ENCODE peak calls at places on chromosomes 11 and 22, in ten cellular contexts. D, W, Y, Q, H, I, S, K, B and U are unnamed samples.

GRCh38 chr11:88344869-88345268 is 7.3 kb upstream of the CTSC start:
- DNase-seq in Y (no peak), Q (no peak), W (no peak), B (no peak), K (no peak), D (no peak), H (no peak), I (no peak), S (no peak), U (no peak)

GRCh38 chr11:17428930-17429329 is 40.5 kb upstream of the KCNJ11 start:
- DNase-seq in W (no peak), H (no peak), I (no peak), B (no peak), K (no peak), D (no peak), Y (no peak), Q (no peak), S (no peak), U (no peak)

GRCh38 chr11:67266424-67267187 is at the start of gene GRK2:
- DNase-seq in W (no peak), S (peak), B (no peak), I (peak), D (no peak), H (no peak), Y (peak), K (no peak), Q (peak), U (peak)

GRCh38 chr11:7648264-7648663 is 25.0 kb downstream of the CYB5R2 start:
- DNase-seq in H (no peak), K (no peak), D (no peak), W (no peak), Y (no peak), B (no peak), I (no peak), S (no peak), Q (no peak), U (no peak)

GRCh38 chr11:117750916-117751773 is 45.9 kb downstream of the DSCAML1 start:
- DNase-seq in Q (no peak), Y (no peak), W (no peak), H (no peak), B (no peak), I (peak), S (no peak), K (no peak), D (no peak), U (no peak)

GRCh38 chr22:20044495-20045151 is 23.7 kb downstream of the TANGO2 start:
- DNase-seq in I (no peak), W (no peak), S (no peak), Q (no peak), H (no peak), Y (no peak), D (no peak), B (no peak), K (no peak), U (no peak)

GRCh38 chr22:32700186-32700882 is 101.2 kb upstream of the TIMP3 start:
- DNase-seq in D (no peak), Y (no peak), H (no peak), Q (no peak), W (no peak), B (no peak), S (no peak), K (peak), I (no peak), U (peak)

GRCh38 chr11:22703561-22703960 is 37.1 kb downstream of the GAS2 start:
- DNase-seq in S (no peak), B (no peak), D (no peak), K (no peak), Q (no peak), I (no peak), Y (no peak), W (no peak), H (no peak), U (no peak)

GRCh38 chr11:13278620-13279486 is 1.3 kb downstream of the BMAL1 start:
- DNase-seq in B (no peak), Y (no peak), H (peak), W (no peak), S (no peak), D (no peak), Q (peak), K (no peak), I (peak), U (no peak)

GRCh38 chr11:78630561-78631303 is 56.1 kb upstream of the NARS2 start:
- DNase-seq in K (no peak), Q (no peak), Y (no peak), B (no peak), I (no peak), H (no peak), S (no peak), W (no peak), D (no peak), U (no peak)

GRCh38 chr11:112963368-112963955 is 2.2 kb downstream of the NCAM1 start:
- DNase-seq in Y (peak), W (no peak), H (no peak), I (no peak), D (no peak), Q (no peak), B (no peak), S (no peak), K (no peak), U (no peak)

DNA sequence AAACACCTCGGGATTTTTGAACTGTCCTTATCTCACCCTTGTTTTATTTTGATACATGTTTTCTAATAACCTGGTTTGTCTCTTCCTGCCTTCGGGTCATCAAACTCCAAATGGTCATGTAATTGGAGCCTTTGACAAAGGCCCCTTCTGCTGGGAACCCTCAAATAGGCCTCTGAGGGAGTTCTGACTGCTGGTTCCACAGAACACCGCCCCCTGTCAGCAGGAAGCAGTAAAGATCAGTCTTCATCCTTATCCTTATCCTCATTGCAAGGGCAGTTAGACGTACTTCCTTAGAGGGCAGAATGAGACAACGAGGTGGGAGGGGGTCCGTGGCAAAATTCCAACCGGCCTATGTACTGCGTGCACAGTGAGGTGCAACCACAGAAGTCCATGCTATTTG is 12.1 kb downstream of the TRIM51 start:
- DNase-seq in K (peak), Y (no peak), B (no peak), W (no peak), Q (no peak), D (no peak), H (no peak), S (no peak), I (no peak), U (no peak)
- TF ChIP-seq CTCF in K (no peak), Y (no peak), B (no peak), W (no peak), Q (no peak), D (no peak), H (no peak), S (no peak), I (no peak), U (no peak)

GRCh38 chr22:23521442-23522113 is 58.5 kb downstream of the IGLL1 start:
- DNase-seq in Y (peak), I (peak), S (peak), W (peak), Q (peak), H (peak), B (peak), K (peak), D (peak), U (peak)
- H3K4me3 ChIP-seq in Y (peak), I (peak), S (peak), W (peak), Q (peak), H (peak), B (peak), K (peak), D (peak), U (peak)

GRCh38 chr22:40818747-40819662 is at the start of gene SLC25A17:
- DNase-seq in K (peak), Y (peak), W (peak), D (peak), H (peak), I (peak), B (peak), Q (peak), S (peak), U (peak)
- TF ChIP-seq POLR2A in K (no peak), Y (no peak), W (peak), D (no peak), H (peak), I (no peak), B (peak), Q (peak), S (no peak), U (no peak)

GRCh38 chr11:763073-763463 is 14.2 kb downstream of the GATD1 start:
- DNase-seq in Q (no peak), B (no peak), K (no peak), Y (no peak), W (peak), S (peak), D (no peak), I (no peak), H (peak), U (no peak)

GRCh38 chr11:764322-765024 is 12.8 kb downstream of the GATD1 start:
- DNase-seq in H (no peak), W (no peak), I (no peak), Q (no peak), K (no peak), D (no peak), S (no peak), Y (no peak), B (no peak), U (no peak)

GRCh38 chr11:763549-764321 is 13.6 kb downstream of the GATD1 start:
- DNase-seq in D (no peak), B (no peak), K (no peak), I (peak), H (no peak), Q (no peak), Y (no peak), W (no peak), S (no peak), U (no peak)

GRCh38 chr11:761526-762108 is 14.4 kb downstream of the TALDO1 start:
- DNase-seq in S (no peak), K (no peak), D (no peak), W (no peak), H (no peak), Q (no peak), B (no peak), Y (no peak), I (no peak), U (no peak)

GRCh38 chr11:762421-763072 is 14.7 kb downstream of the GATD1 start:
- DNase-seq in Y (no peak), Q (peak), I (peak), W (peak), H (peak), D (no peak), B (no peak), K (no peak), S (peak), U (no peak)
- TF ChIP-seq CTCF in Y (no peak), Q (peak), I (no peak), W (peak), H (peak), D (no peak), B (peak), K (no peak), S (no peak), U (no peak)

DNA sequence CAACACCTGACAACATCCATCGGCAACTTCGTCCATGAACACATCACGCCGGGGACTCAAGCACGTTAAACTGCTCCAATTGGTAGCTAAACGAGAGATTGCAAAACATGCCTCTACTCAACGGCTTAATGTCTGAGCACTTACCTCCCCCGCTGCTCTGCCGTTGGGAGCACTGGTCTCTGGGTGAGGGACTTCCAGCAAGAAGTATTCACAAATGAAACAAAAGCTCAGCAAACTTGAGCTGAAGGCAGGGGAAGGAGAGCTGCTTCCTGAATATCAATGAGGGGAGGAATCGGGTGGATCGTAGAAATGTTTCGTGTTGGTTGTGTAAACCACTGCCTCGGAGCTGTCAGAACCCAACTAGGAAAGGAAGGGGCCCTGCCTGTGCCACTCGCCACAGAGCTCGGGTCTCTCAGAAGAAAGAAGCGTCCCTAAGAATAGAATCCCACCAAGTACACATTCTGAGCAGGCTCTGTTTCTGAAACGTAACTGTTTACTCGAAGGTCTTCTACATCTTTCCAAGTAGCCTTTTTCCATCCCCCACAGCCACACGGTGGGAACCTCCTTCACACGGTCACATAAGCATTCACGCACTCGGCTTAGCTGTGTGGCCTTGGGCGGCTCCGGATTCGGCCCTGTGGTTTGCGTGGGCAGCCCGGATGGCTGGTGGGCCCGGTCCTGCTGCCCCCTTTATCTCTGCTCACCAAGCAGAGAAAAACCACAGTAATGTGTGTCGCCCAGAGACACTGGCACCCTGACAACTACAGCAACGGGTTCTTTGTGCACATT is at the start of gene MLC1:
- DNase-seq in I (peak), D (no peak), S (no peak), H (no peak), Q (no peak), Y (no peak), K (no peak), B (no peak), W (peak), U (no peak)
- H3K4me3 ChIP-seq in I (no peak), D (no peak), S (no peak), H (no peak), Q (no peak), Y (no peak), K (no peak), B (no peak), W (peak), U (no peak)

GRCh38 chr11:417652-418342 is 3.0 kb upstream of the SIGIRR start:
- DNase-seq in Y (no peak), K (no peak), B (no peak), D (no peak), I (peak), W (no peak), S (no peak), Q (no peak), H (peak), U (no peak)

GRCh38 chr11:414333-414857 is 404 bp downstream of the SIGIRR start:
- DNase-seq in Y (no peak), K (no peak), Q (no peak), W (no peak), B (no peak), H (no peak), I (peak), D (no peak), S (no peak), U (no peak)

GRCh38 chr11:416757-417621 is 2.2 kb upstream of the SIGIRR start:
- DNase-seq in Q (no peak), K (no peak), I (peak), D (no peak), H (peak), Y (no peak), B (peak), W (no peak), S (peak), U (no peak)

GRCh38 chr11:415640-416041 is 842 bp upstream of the SIGIRR start:
- DNase-seq in D (no peak), Y (no peak), W (no peak), H (peak), B (no peak), S (no peak), K (no peak), I (peak), Q (no peak), U (no peak)

DNA sequence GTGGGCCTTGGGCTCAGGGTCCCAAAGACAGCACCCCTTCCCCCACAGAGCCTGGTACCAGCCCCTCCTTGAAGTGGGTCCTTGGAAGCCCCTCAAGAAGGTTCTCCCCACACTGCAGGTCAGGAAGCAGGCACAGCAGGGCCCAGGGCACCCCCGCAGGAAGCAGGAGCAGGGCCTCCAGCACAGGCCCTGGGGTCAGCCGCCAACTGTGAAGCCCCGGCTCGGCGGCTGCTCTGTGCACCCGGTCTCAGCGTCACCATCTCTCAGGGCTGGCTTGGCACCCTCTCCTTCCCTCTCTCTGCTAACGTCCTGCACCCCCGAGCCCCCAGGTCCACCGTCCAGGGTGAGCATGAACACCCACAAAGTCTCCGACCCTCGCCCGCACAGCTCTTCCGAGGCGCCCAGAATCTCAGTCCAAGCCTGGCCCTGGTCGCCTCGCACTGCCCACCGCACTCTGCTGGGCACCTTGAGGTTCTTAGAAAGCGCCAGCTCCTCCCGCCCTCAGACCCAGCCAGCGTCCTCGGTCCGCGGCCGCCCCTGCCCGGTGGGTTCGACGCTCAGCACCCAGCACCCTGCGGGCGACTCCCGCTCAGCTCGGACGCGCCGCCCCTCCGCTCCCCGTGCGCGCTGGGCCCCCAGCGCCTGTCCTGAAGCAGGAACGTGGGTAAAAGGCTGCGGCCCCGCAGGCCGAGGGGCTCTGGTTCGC is 1.4 kb upstream of the SIGIRR start:
- DNase-seq in S (no peak), I (no peak), Y (no peak), B (no peak), Q (no peak), K (no peak), W (no peak), D (no peak), H (peak), U (no peak)
- TF ChIP-seq POLR2A in S (no peak), I (no peak), Y (no peak), B (no peak), Q (no peak), K (no peak), W (no peak), D (no peak), H (no peak), U (no peak)

DNA sequence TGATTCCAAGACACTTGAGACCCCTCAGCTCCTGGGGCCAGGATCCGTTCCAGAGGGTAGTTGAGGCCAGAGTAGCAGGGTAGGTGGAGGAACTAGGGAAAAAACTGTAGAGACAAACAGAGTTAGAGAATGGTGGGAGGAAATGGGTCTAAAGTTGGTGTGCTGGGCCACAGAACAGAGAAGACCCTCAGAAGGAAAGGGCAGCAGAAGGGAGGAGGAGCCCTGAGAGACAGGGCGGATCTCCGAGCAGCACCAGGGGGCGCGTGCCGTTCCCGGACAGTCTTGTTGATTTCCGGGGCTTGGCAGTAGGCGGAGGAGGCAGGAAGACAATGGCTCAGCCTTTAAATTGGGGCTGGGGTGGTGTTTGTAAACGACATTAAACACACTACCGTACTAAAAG is 2.4 kb upstream of the CECR2 start:
- DNase-seq in B (no peak), I (peak), H (peak), Y (peak), Q (peak), K (peak), W (peak), S (no peak), D (no peak), U (peak)
- TF ChIP-seq CTCF in B (no peak), I (no peak), H (no peak), Y (no peak), Q (no peak), K (no peak), W (peak), S (no peak), D (no peak), U (no peak)

GRCh38 chr22:35301370-35301874 is 1.7 kb downstream of the TOM1 start:
- DNase-seq in Q (peak), I (peak), D (peak), B (no peak), Y (no peak), S (no peak), W (peak), K (no peak), H (peak), U (peak)
- H3K4me3 ChIP-seq in Q (peak), I (peak), D (no peak), B (no peak), Y (no peak), S (peak), W (peak), K (peak), H (no peak), U (no peak)

GRCh38 chr11:57476883-57477506 is 16.7 kb downstream of the RTN4RL2 start:
- DNase-seq in W (no peak), B (no peak), I (peak), Y (no peak), S (peak), K (peak), D (no peak), H (peak), Q (peak), U (no peak)
- TF ChIP-seq POLR2A in W (no peak), B (no peak), I (no peak), Y (no peak), S (no peak), K (no peak), D (no peak), H (peak), Q (no peak), U (no peak)

DNA sequence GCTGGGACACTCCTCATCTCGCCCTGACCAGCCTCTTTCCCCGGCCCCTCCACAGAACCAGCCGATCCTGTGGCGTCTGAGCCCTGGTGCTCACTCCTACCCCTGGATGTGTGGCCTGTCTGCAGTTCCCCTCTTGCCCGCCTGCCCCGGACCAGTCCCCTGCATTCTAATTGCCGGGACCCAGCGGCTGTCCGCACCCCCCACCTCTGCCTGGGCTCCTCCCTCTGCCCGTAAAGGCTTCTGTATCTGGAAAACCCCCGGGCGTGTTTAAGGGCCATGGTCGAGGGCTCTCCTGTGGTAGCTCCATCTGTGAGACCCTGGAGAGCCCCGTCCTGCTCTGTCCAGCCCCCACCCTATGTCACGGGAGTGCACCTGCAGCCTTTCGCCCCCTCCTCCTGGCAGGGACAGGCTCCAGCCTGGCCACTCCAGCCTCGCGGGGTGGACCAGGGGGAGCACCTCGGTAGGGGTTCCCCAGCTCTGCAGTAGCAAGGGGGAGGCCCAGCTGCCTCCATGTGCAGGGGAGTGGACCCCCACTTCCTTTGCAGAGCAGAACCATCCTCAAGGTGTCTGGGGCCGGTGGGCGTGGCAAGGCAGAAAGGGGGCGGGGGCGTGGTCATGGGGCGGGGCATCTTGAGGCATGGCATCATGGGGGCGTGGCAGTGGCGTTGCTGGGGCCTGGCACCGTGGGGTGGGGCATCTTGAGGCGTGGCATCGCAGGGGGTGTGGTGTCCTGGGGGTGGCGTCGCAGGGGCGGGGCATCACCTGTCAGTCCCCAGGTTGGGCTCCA is 430.4 kb downstream of the TBC1D22A start:
- DNase-seq in W (peak), K (peak), I (peak), D (no peak), S (peak), B (no peak), Y (no peak), Q (peak), H (peak), U (no peak)
- TF ChIP-seq CTCF in W (no peak), K (no peak), I (no peak), D (no peak), S (no peak), B (no peak), Y (no peak), Q (no peak), H (no peak), U (no peak)